ENCODE peak calls at places on chromosomes 6 and 20, in six cellular contexts. J, L, C, M, N and R are unnamed samples.

GRCh38 chr20:31394900-31395299 is 4.5 kb upstream of the DEFB119 start:
- DNase-seq in J (no peak), L (no peak), C (no peak), M (no peak), N (no peak), R (no peak)

GRCh38 chr6:53410508-53411258 is 61.9 kb upstream of the ELOVL5 start:
- DNase-seq in J (peak), L (peak), C (peak), M (peak), N (no peak), R (peak)

GRCh38 chr6:106918128-106918527 is 56.4 kb downstream of the CD24 start:
- DNase-seq in J (no peak), L (no peak), C (no peak), M (no peak), N (no peak), R (no peak)

GRCh38 chr6:111494951-111495350 is 11.9 kb upstream of the REV3L start:
- DNase-seq in J (no peak), L (no peak), C (no peak), M (no peak), N (no peak), R (no peak)

GRCh38 chr6:142900467-142900961 is 44.5 kb downstream of the HIVEP2 start:
- DNase-seq in J (no peak), L (no peak), C (no peak), M (no peak), N (no peak), R (peak)

GRCh38 chr6:103983860-103984259 is 875.9 kb downstream of the HACE1 start:
- DNase-seq in J (no peak), L (no peak), C (no peak), M (no peak), N (no peak), R (no peak)

GRCh38 chr6:51513891-51514290 is 573.5 kb downstream of the PKHD1 start:
- DNase-seq in J (no peak), L (no peak), C (no peak), M (no peak), N (no peak), R (no peak)

GRCh38 chr6:3400162-3400561 is 56.7 kb downstream of the SLC22A23 start:
- DNase-seq in J (no peak), L (no peak), C (no peak), M (no peak), N (no peak), R (no peak)

GRCh38 chr6:16511723-16512584 is 249.3 kb downstream of the ATXN1 start:
- DNase-seq in J (no peak), L (no peak), C (no peak), M (no peak), N (no peak), R (peak)

GRCh38 chr6:148700047-148700712 is 46.6 kb upstream of the UST start:
- DNase-seq in J (no peak), L (no peak), C (no peak), M (peak), N (no peak), R (peak)

GRCh38 chr6:137904822-137905617 is 38.0 kb downstream of the TNFAIP3 start:
- DNase-seq in J (peak), L (no peak), C (no peak), M (no peak), N (no peak), R (no peak)

GRCh38 chr20:33731693-33732165 is at the start of gene ZNF341:
- DNase-seq in J (peak), L (peak), C (peak), M (peak), N (peak), R (peak)

GRCh38 chr20:3276400-3277015 is 37.5 kb upstream of the SLC4A11 start:
- DNase-seq in J (peak), L (no peak), C (peak), M (peak), N (no peak), R (peak)

GRCh38 chr6:96907498-96907897 is 9.8 kb upstream of the NDUFAF4 start:
- DNase-seq in J (no peak), L (no peak), C (peak), M (no peak), N (no peak), R (no peak)

GRCh38 chr20:31560900-31561598 is 44.0 kb upstream of the ID1 start:
- DNase-seq in J (no peak), L (no peak), C (no peak), M (no peak), N (no peak), R (peak)

GRCh38 chr6:136036601-136037000 is 185.1 kb downstream of the PDE7B start:
- DNase-seq in J (no peak), L (no peak), C (no peak), M (no peak), N (no peak), R (no peak)

GRCh38 chr6:87396595-87397392 is 11.0 kb upstream of the CFAP206 start:
- DNase-seq in J (no peak), L (no peak), C (peak), M (peak), N (no peak), R (no peak)

GRCh38 chr6:158707826-158708225 is 58.0 kb downstream of the SYTL3 start:
- DNase-seq in J (no peak), L (no peak), C (no peak), M (no peak), N (no peak), R (peak)

GRCh38 chr20:62860391-62860923 is 1.2 kb downstream of the TCFL5 start:
- DNase-seq in J (no peak), L (no peak), C (no peak), M (no peak), N (no peak), R (peak)

GRCh38 chr6:142833054-142833453 is 111.9 kb downstream of the HIVEP2 start:
- DNase-seq in J (no peak), L (no peak), C (no peak), M (no peak), N (no peak), R (peak)

GRCh38 chr20:4509825-4510522 is 211.7 kb upstream of the PRND start:
- DNase-seq in J (no peak), L (no peak), C (no peak), M (no peak), N (no peak), R (peak)

GRCh38 chr6:136225496-136225895 is 24.6 kb downstream of the MTFR2 start:
- DNase-seq in J (no peak), L (peak), C (no peak), M (no peak), N (no peak), R (peak)

GRCh38 chr6:124964764-124965105 is 2.5 kb downstream of the RNF217 start:
- DNase-seq in J (no peak), L (no peak), C (no peak), M (no peak), N (no peak), R (no peak)

GRCh38 chr6:166970776-166971175 is 14.4 kb upstream of the RNASET2 start:
- DNase-seq in J (no peak), L (no peak), C (no peak), M (no peak), N (no peak), R (no peak)

GRCh38 chr6:22399693-22400092 is 102.9 kb upstream of the PRL start:
- DNase-seq in J (no peak), L (no peak), C (no peak), M (no peak), N (no peak), R (peak)

GRCh38 chr20:50574108-50574507 is 63.9 kb downstream of the PTPN1 start:
- DNase-seq in J (no peak), L (no peak), C (no peak), M (no peak), N (no peak), R (no peak)

GRCh38 chr6:148455674-148456559 is 113.3 kb downstream of the SASH1 start:
- DNase-seq in J (no peak), L (no peak), C (no peak), M (no peak), N (no peak), R (no peak)

GRCh38 chr6:154298297-154298696 is 58.3 kb downstream of the IPCEF1 start:
- DNase-seq in J (no peak), L (no peak), C (no peak), M (no peak), N (no peak), R (peak)

GRCh38 chr6:8579372-8579771 is 144.0 kb upstream of the SLC35B3 start:
- DNase-seq in J (no peak), L (no peak), C (no peak), M (no peak), N (no peak), R (no peak)

GRCh38 chr6:89117285-89118108 is at the start of gene SRSF12:
- DNase-seq in J (no peak), L (peak), C (peak), M (peak), N (peak), R (peak)

GRCh38 chr6:12182676-12183075 is 107.5 kb upstream of the EDN1 start:
- DNase-seq in J (no peak), L (no peak), C (no peak), M (no peak), N (no peak), R (peak)

GRCh38 chr20:52958206-52958605 is 14.0 kb upstream of the TSHZ2 start:
- DNase-seq in J (no peak), L (no peak), C (no peak), M (no peak), N (no peak), R (no peak)

GRCh38 chr6:63307581-63308246 is 12.1 kb downstream of the LGSN start:
- DNase-seq in J (peak), L (no peak), C (peak), M (peak), N (no peak), R (peak)

GRCh38 chr6:13763740-13764381 is 50.5 kb downstream of the MCUR1 start:
- DNase-seq in J (no peak), L (no peak), C (peak), M (peak), N (no peak), R (no peak)

GRCh38 chr20:39123161-39123560 is 161.0 kb downstream of the DHX35 start:
- DNase-seq in J (no peak), L (no peak), C (no peak), M (no peak), N (no peak), R (no peak)

GRCh38 chr6:133187657-133188453 is 53.3 kb upstream of the EYA4 start:
- DNase-seq in J (no peak), L (no peak), C (no peak), M (no peak), N (no peak), R (no peak)

GRCh38 chr6:134667106-134667505 is 282.8 kb downstream of the ALDH8A1 start:
- DNase-seq in J (no peak), L (no peak), C (no peak), M (no peak), N (no peak), R (no peak)

GRCh38 chr20:50188879-50189680 is 1.6 kb upstream of the CEBPB start:
- DNase-seq in J (no peak), L (no peak), C (no peak), M (no peak), N (no peak), R (no peak)

GRCh38 chr6:4405609-4406212 is 270.3 kb upstream of the ECI2 start:
- DNase-seq in J (no peak), L (no peak), C (no peak), M (no peak), N (no peak), R (peak)

GRCh38 chr6:4403023-4403752 is 267.8 kb upstream of the ECI2 start:
- DNase-seq in J (no peak), L (no peak), C (no peak), M (no peak), N (no peak), R (no peak)

GRCh38 chr6:4403828-4404227 is 268.5 kb upstream of the ECI2 start:
- DNase-seq in J (no peak), L (no peak), C (no peak), M (no peak), N (no peak), R (no peak)

GRCh38 chr6:4402477-4402976 is 267.2 kb upstream of the ECI2 start:
- DNase-seq in J (no peak), L (peak), C (no peak), M (no peak), N (no peak), R (peak)

GRCh38 chr6:4404410-4404809 is 269.0 kb upstream of the ECI2 start:
- DNase-seq in J (no peak), L (no peak), C (no peak), M (no peak), N (no peak), R (no peak)
- TF ChIP-seq CTCF in J (no peak), L (no peak), C (no peak), M (no peak), N (no peak), R (no peak)

GRCh38 chr20:24116611-24117010 is 128.0 kb upstream of the GGTLC1 start:
- DNase-seq in J (no peak), L (no peak), C (no peak), M (no peak), N (no peak), R (no peak)

GRCh38 chr20:24109537-24109936 is 121.0 kb upstream of the GGTLC1 start:
- DNase-seq in J (no peak), L (no peak), C (no peak), M (no peak), N (no peak), R (no peak)

GRCh38 chr20:24109008-24109407 is 120.4 kb upstream of the GGTLC1 start:
- DNase-seq in J (peak), L (no peak), C (no peak), M (no peak), N (no peak), R (no peak)

GRCh38 chr20:24111858-24112257 is 123.3 kb upstream of the GGTLC1 start:
- DNase-seq in J (no peak), L (no peak), C (no peak), M (no peak), N (no peak), R (no peak)

GRCh38 chr20:24112360-24112759 is 123.8 kb upstream of the GGTLC1 start:
- DNase-seq in J (no peak), L (no peak), C (no peak), M (no peak), N (no peak), R (no peak)
- TF ChIP-seq CTCF in J (no peak), L (no peak), C (no peak), M (no peak), N (no peak), R (no peak)

DNA sequence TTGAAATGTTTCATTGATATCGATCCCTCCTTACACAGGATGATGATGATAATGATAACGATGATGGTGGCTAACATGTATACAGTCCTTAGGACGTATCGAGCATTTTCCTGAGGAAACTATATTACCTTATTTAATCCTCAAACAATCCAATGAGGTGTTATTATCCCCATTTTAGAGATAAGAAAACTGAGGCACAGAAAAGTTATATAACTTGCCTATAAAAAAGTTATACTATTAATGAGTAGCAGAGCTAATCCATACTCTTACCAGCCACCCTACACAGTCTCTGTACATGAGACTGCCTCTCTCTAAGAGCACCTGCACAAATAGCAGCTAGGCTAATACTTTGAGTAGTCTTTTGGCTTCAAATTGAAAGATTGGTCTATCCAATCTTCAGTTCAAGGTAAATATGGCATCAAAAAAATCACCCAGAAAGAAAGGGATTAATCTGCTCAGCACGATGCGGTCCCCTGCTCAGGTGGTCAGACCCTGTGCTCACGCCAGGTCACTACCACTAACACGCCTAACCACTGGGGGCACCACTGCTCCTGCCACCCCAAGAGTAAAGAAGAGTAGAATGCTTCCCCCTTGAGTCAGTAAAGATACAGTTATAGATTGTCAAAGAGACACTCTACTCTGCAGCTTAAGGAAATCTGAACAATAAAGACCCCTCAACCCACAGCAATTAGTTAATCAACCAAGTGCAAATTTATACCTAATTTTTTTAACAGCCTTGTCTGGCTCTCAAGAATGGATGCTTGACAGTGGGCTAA is 15.0 kb downstream of the GABBR1 start:
- DNase-seq in J (peak), L (no peak), C (no peak), M (no peak), N (no peak), R (no peak)
- TF ChIP-seq CTCF in J (peak), L (no peak), C (peak), M (peak), N (peak), R (no peak)

DNA sequence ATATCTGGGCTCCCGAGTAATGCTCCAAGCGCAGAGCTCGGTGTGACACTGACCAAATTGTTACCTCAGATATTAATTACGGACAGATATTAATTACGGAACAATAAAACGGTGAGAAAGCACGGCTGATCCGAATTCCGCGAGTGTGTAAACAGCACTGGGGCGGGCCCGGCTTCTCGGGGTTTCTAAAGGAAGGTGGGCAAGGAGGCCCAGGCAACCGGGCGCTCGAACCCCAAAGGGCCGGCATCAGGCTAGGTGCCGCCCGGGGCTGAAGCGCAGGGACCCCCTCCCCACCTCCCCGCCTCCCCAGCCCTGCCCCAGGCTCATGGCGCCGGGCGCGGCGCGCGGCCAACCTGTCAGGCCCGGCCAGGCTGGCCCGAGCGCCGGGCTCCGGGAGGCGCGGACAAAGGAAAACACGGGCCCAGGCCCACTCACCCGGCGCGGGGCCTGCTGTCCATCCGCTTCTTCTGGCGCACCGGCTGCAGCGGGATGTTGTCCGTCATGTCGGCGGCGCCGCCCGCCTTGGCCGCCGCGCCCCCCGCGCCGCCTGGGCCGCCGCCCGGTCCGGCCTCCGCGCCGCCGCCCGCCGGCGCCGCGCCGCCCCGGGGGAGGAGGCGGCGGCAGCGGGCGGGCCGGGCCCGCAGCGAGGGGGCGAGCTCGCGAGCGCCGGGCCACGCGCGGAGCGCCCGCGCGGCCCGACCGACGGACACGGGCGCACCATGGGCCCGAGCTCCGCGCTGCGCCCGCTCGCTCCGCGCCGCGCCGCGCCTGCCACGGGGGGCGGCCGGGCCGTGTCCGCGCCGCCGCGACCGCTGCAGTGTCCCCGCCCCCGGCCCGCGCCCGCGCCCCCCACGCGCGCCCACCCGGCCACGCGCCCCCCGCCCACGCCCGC is at the start of gene ATP9A:
- DNase-seq in J (no peak), L (peak), C (no peak), M (peak), N (peak), R (peak)
- TF ChIP-seq CTCF in J (no peak), L (no peak), C (no peak), M (no peak), N (no peak), R (no peak)